ENCODE peak calls at places on chromosomes 5 and 9, in nine cellular contexts. G is effector memory CD4-positive, alpha-beta T cell; N is cortex of kidney; Q is activated CD4-positive, alpha-beta T cell treated with anti-CD3 and anti-CD28 coated beads for 1 hour; Y is right cardiac atrium; A is GM12865; S is COR-L47; Z is Karpas-422; P is PC-3. J is an unnamed sample.

GRCh38 chr5:173624276-173624675 is 7.8 kb upstream of the BOD1 start:
- DNase-seq in G (no peak), N (no peak), Q (no peak), Y (no peak), A (no peak), S (no peak), Z (no peak), P (no peak), J (no peak)

GRCh38 chr9:522190-522589 is 307.5 kb downstream of the DOCK8 start:
- DNase-seq in G (no peak), N (no peak), Q (no peak), Y (no peak), A (no peak), S (no peak), Z (no peak), P (no peak), J (no peak)

GRCh38 chr9:88777498-88778312 is 213.6 kb upstream of the S1PR3 start:
- DNase-seq in G (no peak), N (no peak), Q (no peak), Y (peak), A (peak), S (no peak), Z (peak), P (peak), J (no peak)

GRCh38 chr9:78325343-78325742 is 28.4 kb downstream of the PSAT1 start:
- DNase-seq in G (no peak), N (no peak), Q (no peak), Y (no peak), A (no peak), S (peak), Z (no peak), P (no peak), J (no peak)

GRCh38 chr9:14021871-14022525 is 291.9 kb downstream of the NFIB start:
- DNase-seq in G (no peak), N (no peak), Q (no peak), Y (no peak), A (no peak), S (no peak), Z (no peak), P (no peak), J (no peak)

GRCh38 chr9:92294297-92294676 is 790 bp upstream of the IARS1 start:
- DNase-seq in G (no peak), N (no peak), Q (no peak), Y (peak), A (peak), S (no peak), Z (peak), P (no peak), J (no peak)

GRCh38 chr5:14901462-14902051 is 30.0 kb upstream of the ANKH start:
- DNase-seq in G (no peak), N (no peak), Q (no peak), Y (no peak), A (no peak), S (no peak), Z (no peak), P (no peak), J (no peak)

GRCh38 chr5:39024884-39025283 is 49.3 kb downstream of the RICTOR start:
- DNase-seq in G (no peak), N (no peak), Q (no peak), Y (no peak), A (no peak), S (no peak), Z (no peak), P (peak), J (no peak)

GRCh38 chr5:168328804-168329203 is 37.4 kb downstream of the WWC1 start:
- DNase-seq in G (no peak), N (no peak), Q (no peak), Y (no peak), A (peak), S (no peak), Z (no peak), P (peak), J (peak)

GRCh38 chr9:106916491-106917235 is 53.7 kb downstream of the ZNF462 start:
- DNase-seq in G (no peak), N (no peak), Q (no peak), Y (no peak), A (no peak), S (no peak), Z (no peak), P (peak), J (no peak)

GRCh38 chr9:14269911-14270310 is 44.0 kb downstream of the NFIB start:
- DNase-seq in G (no peak), N (no peak), Q (no peak), Y (no peak), A (no peak), S (no peak), Z (no peak), P (no peak), J (no peak)